ENCODE peak calls at places on chromosomes 13 and 19, in nine cellular contexts. One of them, this sample, is unnamed.

GRCh38 chr19:1811472-1811894 is 593 bp downstream of the ATP8B3 start:
- DNase-seq in CD8-positive, alpha-beta T cell: peak
- DNase-seq in K562: peak
- DNase-seq in spleen: peak
- DNase-seq in HT1080: peak
- DNase-seq in HEK293T: no peak
- DNase-seq in osteocyte: no peak
- DNase-seq in NK-92 treated with Interleukin-12 subunit alpha and Interleukin-12 subunit beta, amount 100 ng/mL, for 24 hours: no peak
- DNase-seq in left cardiac atrium: peak
- DNase-seq in this sample: peak

GRCh38 chr13:111508902-111509509 is 188.6 kb downstream of the TEX29 start:
- DNase-seq in osteocyte: peak
- DNase-seq in HEK293T: no peak
- DNase-seq in left cardiac atrium: no peak
- DNase-seq in NK-92 treated with Interleukin-12 subunit alpha and Interleukin-12 subunit beta, amount 100 ng/mL, for 24 hours: no peak
- DNase-seq in spleen: no peak
- DNase-seq in HT1080: no peak
- DNase-seq in K562: no peak
- DNase-seq in CD8-positive, alpha-beta T cell: no peak
- DNase-seq in this sample: no peak

GRCh38 chr19:42018503-42019193 is 24.6 kb upstream of the ATP1A3 start:
- DNase-seq in left cardiac atrium: no peak
- DNase-seq in K562: peak
- DNase-seq in HEK293T: no peak
- DNase-seq in HT1080: no peak
- DNase-seq in spleen: no peak
- DNase-seq in osteocyte: no peak
- DNase-seq in CD8-positive, alpha-beta T cell: no peak
- DNase-seq in NK-92 treated with Interleukin-12 subunit alpha and Interleukin-12 subunit beta, amount 100 ng/mL, for 24 hours: no peak
- DNase-seq in this sample: peak

GRCh38 chr19:16660763-16661479 is at the start of gene TMEM38A:
- DNase-seq in NK-92 treated with Interleukin-12 subunit alpha and Interleukin-12 subunit beta, amount 100 ng/mL, for 24 hours: no peak
- DNase-seq in CD8-positive, alpha-beta T cell: peak
- DNase-seq in osteocyte: peak
- DNase-seq in HEK293T: peak
- DNase-seq in spleen: peak
- DNase-seq in left cardiac atrium: peak
- DNase-seq in K562: peak
- DNase-seq in HT1080: no peak
- DNase-seq in this sample: peak

GRCh38 chr13:30107536-30108136 is 199.7 kb downstream of the KATNAL1 start:
- DNase-seq in NK-92 treated with Interleukin-12 subunit alpha and Interleukin-12 subunit beta, amount 100 ng/mL, for 24 hours: no peak
- DNase-seq in HEK293T: no peak
- DNase-seq in HT1080: peak
- DNase-seq in K562: no peak
- DNase-seq in osteocyte: no peak
- DNase-seq in spleen: no peak
- DNase-seq in left cardiac atrium: no peak
- DNase-seq in CD8-positive, alpha-beta T cell: no peak
- DNase-seq in this sample: peak

GRCh38 chr19:16791942-16792341 is 37.3 kb upstream of the SIN3B start:
- DNase-seq in CD8-positive, alpha-beta T cell: no peak
- DNase-seq in HEK293T: no peak
- DNase-seq in left cardiac atrium: no peak
- DNase-seq in spleen: peak
- DNase-seq in NK-92 treated with Interleukin-12 subunit alpha and Interleukin-12 subunit beta, amount 100 ng/mL, for 24 hours: no peak
- DNase-seq in osteocyte: no peak
- DNase-seq in HT1080: no peak
- DNase-seq in K562: no peak
- DNase-seq in this sample: no peak

GRCh38 chr19:48819366-48819816 is 8.6 kb upstream of the BCAT2 start:
- DNase-seq in HEK293T: no peak
- DNase-seq in HT1080: peak
- DNase-seq in spleen: no peak
- DNase-seq in NK-92 treated with Interleukin-12 subunit alpha and Interleukin-12 subunit beta, amount 100 ng/mL, for 24 hours: no peak
- DNase-seq in osteocyte: no peak
- DNase-seq in left cardiac atrium: peak
- DNase-seq in CD8-positive, alpha-beta T cell: no peak
- DNase-seq in K562: no peak
- DNase-seq in this sample: peak

GRCh38 chr19:47186337-47187022 is 44.5 kb downstream of the BBC3 start:
- DNase-seq in CD8-positive, alpha-beta T cell: peak
- DNase-seq in HT1080: no peak
- DNase-seq in left cardiac atrium: no peak
- DNase-seq in osteocyte: no peak
- DNase-seq in K562: no peak
- DNase-seq in spleen: peak
- DNase-seq in NK-92 treated with Interleukin-12 subunit alpha and Interleukin-12 subunit beta, amount 100 ng/mL, for 24 hours: no peak
- DNase-seq in HEK293T: no peak
- DNase-seq in this sample: no peak

GRCh38 chr13:35139591-35139990 is 197.5 kb downstream of the NBEA start:
- DNase-seq in K562: no peak
- DNase-seq in left cardiac atrium: no peak
- DNase-seq in NK-92 treated with Interleukin-12 subunit alpha and Interleukin-12 subunit beta, amount 100 ng/mL, for 24 hours: no peak
- DNase-seq in HT1080: peak
- DNase-seq in spleen: no peak
- DNase-seq in CD8-positive, alpha-beta T cell: no peak
- DNase-seq in osteocyte: no peak
- DNase-seq in HEK293T: no peak
- DNase-seq in this sample: peak

GRCh38 chr13:102974574-102975195 is 91.5 kb downstream of the SLC10A2 start:
- DNase-seq in left cardiac atrium: no peak
- DNase-seq in NK-92 treated with Interleukin-12 subunit alpha and Interleukin-12 subunit beta, amount 100 ng/mL, for 24 hours: no peak
- DNase-seq in osteocyte: no peak
- DNase-seq in CD8-positive, alpha-beta T cell: no peak
- DNase-seq in spleen: no peak
- DNase-seq in HEK293T: no peak
- DNase-seq in HT1080: no peak
- DNase-seq in K562: no peak
- DNase-seq in this sample: no peak